ENCODE peak calls at places on chromosomes 7 and 10, in eight cellular contexts. Q, I, G, V, Z, W, E and R are unnamed samples.

GRCh38 chr10:43816351-43817321 is 168.0 kb upstream of the ZNF32 start:
- DNase-seq in Q (no peak), I (no peak), G (peak), V (no peak), Z (no peak), W (peak), E (no peak), R (no peak)

GRCh38 chr7:4479367-4480039 is 202.6 kb upstream of the FOXK1 start:
- DNase-seq in Q (no peak), I (peak), G (peak), V (peak), Z (no peak), W (no peak), E (peak), R (peak)

GRCh38 chr7:155228459-155228845 is 69.2 kb upstream of the INSIG1 start:
- DNase-seq in Q (no peak), I (no peak), G (no peak), V (peak), Z (no peak), W (no peak), E (no peak), R (no peak)

GRCh38 chr10:55793024-55793423 is 568.0 kb downstream of the ZWINT start:
- DNase-seq in Q (no peak), I (no peak), G (no peak), V (no peak), Z (no peak), W (no peak), E (no peak), R (no peak)

GRCh38 chr7:38070718-38071117 is 107.3 kb upstream of the STARD3NL start:
- DNase-seq in Q (no peak), I (no peak), G (peak), V (peak), Z (peak), W (no peak), E (peak), R (no peak)

GRCh38 chr10:29998142-29998808 is 61.1 kb downstream of the JCAD start:
- DNase-seq in Q (peak), I (peak), G (peak), V (peak), Z (peak), W (peak), E (peak), R (peak)

GRCh38 chr10:78972160-78972946 is 96.4 kb upstream of the ZMIZ1 start:
- DNase-seq in Q (peak), I (peak), G (peak), V (peak), Z (peak), W (no peak), E (peak), R (no peak)

GRCh38 chr10:3948843-3949242 is 163.8 kb upstream of the KLF6 start:
- DNase-seq in Q (no peak), I (no peak), G (peak), V (no peak), Z (no peak), W (peak), E (no peak), R (no peak)

GRCh38 chr7:30468041-30468440 is 10.5 kb downstream of the NOD1 start:
- DNase-seq in Q (no peak), I (no peak), G (no peak), V (no peak), Z (no peak), W (no peak), E (no peak), R (no peak)

GRCh38 chr10:84944187-84944586 is 615.8 kb downstream of the CCSER2 start:
- DNase-seq in Q (no peak), I (no peak), G (no peak), V (no peak), Z (no peak), W (no peak), E (no peak), R (no peak)